ENCODE peak calls at places on chromosomes 11 and 22, in seven cellular contexts. One of them, this sample, is unnamed.

GRCh38 chr11:7899418-7899817 is 31.6 kb downstream of the OR10A6 start:
- DNase-seq in sigmoid colon: no peak
- DNase-seq in AG04450: no peak
- DNase-seq in colonic mucosa: no peak
- DNase-seq in heart right ventricle: no peak
- DNase-seq in GM06990: no peak
- DNase-seq in brain microvascular endothelial cell: no peak
- DNase-seq in this sample: no peak

GRCh38 chr11:44017443-44018126 is 30.2 kb upstream of the ACCSL start:
- DNase-seq in brain microvascular endothelial cell: no peak
- DNase-seq in heart right ventricle: no peak
- DNase-seq in sigmoid colon: no peak
- DNase-seq in GM06990: no peak
- DNase-seq in AG04450: no peak
- DNase-seq in colonic mucosa: no peak
- DNase-seq in this sample: no peak

GRCh38 chr22:19128946-19129727 is 2.0 kb upstream of the TSSK2 start:
- DNase-seq in AG04450: no peak
- DNase-seq in GM06990: no peak
- DNase-seq in heart right ventricle: no peak
- DNase-seq in sigmoid colon: no peak
- DNase-seq in brain microvascular endothelial cell: no peak
- DNase-seq in colonic mucosa: no peak
- DNase-seq in this sample: no peak

GRCh38 chr22:41983516-41983915 is 14.3 kb downstream of the SEPTIN3 start:
- DNase-seq in AG04450: no peak
- DNase-seq in sigmoid colon: no peak
- DNase-seq in brain microvascular endothelial cell: no peak
- DNase-seq in GM06990: no peak
- DNase-seq in heart right ventricle: no peak
- DNase-seq in colonic mucosa: no peak
- DNase-seq in this sample: no peak

GRCh38 chr11:68505596-68505995 is 45.0 kb downstream of the PPP6R3 start:
- DNase-seq in brain microvascular endothelial cell: peak
- DNase-seq in AG04450: no peak
- DNase-seq in sigmoid colon: no peak
- DNase-seq in colonic mucosa: no peak
- DNase-seq in GM06990: no peak
- DNase-seq in heart right ventricle: no peak
- DNase-seq in this sample: no peak

GRCh38 chr11:2216400-2217064 is 44.9 kb upstream of the TH start:
- DNase-seq in heart right ventricle: no peak
- DNase-seq in brain microvascular endothelial cell: no peak
- DNase-seq in GM06990: no peak
- DNase-seq in sigmoid colon: no peak
- DNase-seq in colonic mucosa: no peak
- DNase-seq in AG04450: no peak
- DNase-seq in this sample: no peak

GRCh38 chr22:39519681-39520053 is 695 bp upstream of the ATF4 start:
- DNase-seq in AG04450: no peak
- DNase-seq in brain microvascular endothelial cell: no peak
- DNase-seq in heart right ventricle: peak
- DNase-seq in colonic mucosa: peak
- DNase-seq in sigmoid colon: peak
- DNase-seq in GM06990: no peak
- DNase-seq in this sample: peak

GRCh38 chr22:40588726-40589125 is 47.8 kb downstream of the MRTFA start:
- DNase-seq in AG04450: no peak
- DNase-seq in sigmoid colon: no peak
- DNase-seq in colonic mucosa: no peak
- DNase-seq in GM06990: no peak
- DNase-seq in heart right ventricle: no peak
- DNase-seq in brain microvascular endothelial cell: peak
- DNase-seq in this sample: no peak

GRCh38 chr11:118338637-118339061 is 3.9 kb downstream of the CD3D start:
- DNase-seq in heart right ventricle: no peak
- DNase-seq in GM06990: no peak
- DNase-seq in brain microvascular endothelial cell: no peak
- DNase-seq in sigmoid colon: no peak
- DNase-seq in AG04450: no peak
- DNase-seq in colonic mucosa: peak
- DNase-seq in this sample: peak

GRCh38 chr22:24059121-24059520 is 48.0 kb downstream of the CABIN1 start:
- DNase-seq in sigmoid colon: no peak
- DNase-seq in brain microvascular endothelial cell: peak
- DNase-seq in heart right ventricle: no peak
- DNase-seq in AG04450: peak
- DNase-seq in GM06990: no peak
- DNase-seq in colonic mucosa: no peak
- DNase-seq in this sample: no peak

GRCh38 chr11:88320149-88320559 is 17.4 kb downstream of the CTSC start:
- DNase-seq in sigmoid colon: no peak
- DNase-seq in brain microvascular endothelial cell: peak
- DNase-seq in heart right ventricle: no peak
- DNase-seq in AG04450: peak
- DNase-seq in colonic mucosa: no peak
- DNase-seq in GM06990: no peak
- DNase-seq in this sample: no peak

GRCh38 chr11:64303109-64304031 is 2.0 kb upstream of the ESRRA start:
- DNase-seq in AG04450: no peak
- DNase-seq in heart right ventricle: no peak
- DNase-seq in sigmoid colon: no peak
- DNase-seq in colonic mucosa: no peak
- DNase-seq in GM06990: no peak
- DNase-seq in brain microvascular endothelial cell: no peak
- DNase-seq in this sample: no peak
- H3K4me3 ChIP-seq in AG04450: no peak
- H3K4me3 ChIP-seq in heart right ventricle: no peak
- H3K4me3 ChIP-seq in sigmoid colon: no peak
- H3K4me3 ChIP-seq in colonic mucosa: no peak
- H3K4me3 ChIP-seq in GM06990: peak
- H3K4me3 ChIP-seq in brain microvascular endothelial cell: no peak
- H3K4me3 ChIP-seq in this sample: peak

GRCh38 chr11:126636911-126637799 is 281.7 kb downstream of the ST3GAL4 start:
- DNase-seq in colonic mucosa: no peak
- DNase-seq in heart right ventricle: no peak
- DNase-seq in GM06990: no peak
- DNase-seq in AG04450: no peak
- DNase-seq in brain microvascular endothelial cell: peak
- DNase-seq in sigmoid colon: no peak
- DNase-seq in this sample: no peak

GRCh38 chr11:126637800-126638175 is 282.3 kb downstream of the ST3GAL4 start:
- DNase-seq in colonic mucosa: no peak
- DNase-seq in sigmoid colon: no peak
- DNase-seq in brain microvascular endothelial cell: peak
- DNase-seq in GM06990: no peak
- DNase-seq in heart right ventricle: no peak
- DNase-seq in AG04450: peak
- DNase-seq in this sample: no peak

GRCh38 chr11:126635511-126635910 is 280.0 kb downstream of the ST3GAL4 start:
- DNase-seq in sigmoid colon: no peak
- DNase-seq in heart right ventricle: no peak
- DNase-seq in GM06990: no peak
- DNase-seq in AG04450: no peak
- DNase-seq in colonic mucosa: no peak
- DNase-seq in brain microvascular endothelial cell: no peak
- DNase-seq in this sample: no peak

GRCh38 chr11:126631399-126631798 is 275.9 kb downstream of the ST3GAL4 start:
- DNase-seq in brain microvascular endothelial cell: no peak
- DNase-seq in GM06990: no peak
- DNase-seq in sigmoid colon: no peak
- DNase-seq in colonic mucosa: no peak
- DNase-seq in AG04450: no peak
- DNase-seq in heart right ventricle: no peak
- DNase-seq in this sample: no peak

DNA sequence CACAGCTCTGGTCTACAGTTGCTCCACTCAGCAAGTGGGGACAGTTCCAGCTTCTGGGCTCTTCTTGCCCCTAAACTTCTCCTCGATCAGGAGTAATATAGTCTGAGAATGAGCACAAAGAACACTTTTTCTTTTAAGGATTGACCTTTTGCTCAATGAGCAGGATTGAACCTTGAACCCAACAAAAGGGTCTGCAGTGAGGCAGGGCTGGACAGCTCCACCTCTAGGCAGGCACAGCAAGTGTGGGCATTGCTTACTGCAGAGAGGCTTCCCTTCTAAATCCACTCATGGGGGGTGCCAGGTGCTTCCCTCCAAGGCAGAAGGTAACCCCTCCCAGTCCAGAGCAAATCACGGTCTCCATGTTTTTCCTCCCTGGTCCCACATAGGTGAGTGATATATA is 279.5 kb downstream of the ST3GAL4 start:
- DNase-seq in sigmoid colon: no peak
- DNase-seq in heart right ventricle: no peak
- DNase-seq in brain microvascular endothelial cell: no peak
- DNase-seq in AG04450: no peak
- DNase-seq in GM06990: no peak
- DNase-seq in colonic mucosa: no peak
- DNase-seq in this sample: no peak
- TF ChIP-seq CTCF in sigmoid colon: no peak
- TF ChIP-seq CTCF in heart right ventricle: no peak
- TF ChIP-seq CTCF in brain microvascular endothelial cell: no peak
- TF ChIP-seq CTCF in AG04450: no peak
- TF ChIP-seq CTCF in GM06990: no peak
- TF ChIP-seq CTCF in colonic mucosa: no peak
- TF ChIP-seq CTCF in this sample: no peak

GRCh38 chr11:47249378-47249715 is 733 bp upstream of the ACP2 start:
- DNase-seq in brain microvascular endothelial cell: no peak
- DNase-seq in heart right ventricle: no peak
- DNase-seq in sigmoid colon: no peak
- DNase-seq in colonic mucosa: no peak
- DNase-seq in GM06990: no peak
- DNase-seq in AG04450: no peak
- DNase-seq in this sample: no peak

GRCh38 chr11:47245586-47246357 is 2.8 kb downstream of the ACP2 start:
- DNase-seq in heart right ventricle: no peak
- DNase-seq in GM06990: no peak
- DNase-seq in brain microvascular endothelial cell: no peak
- DNase-seq in colonic mucosa: no peak
- DNase-seq in sigmoid colon: no peak
- DNase-seq in AG04450: no peak
- DNase-seq in this sample: no peak

GRCh38 chr11:47248664-47249377 is at the start of gene ACP2:
- DNase-seq in GM06990: peak
- DNase-seq in heart right ventricle: peak
- DNase-seq in sigmoid colon: peak
- DNase-seq in AG04450: peak
- DNase-seq in brain microvascular endothelial cell: peak
- DNase-seq in colonic mucosa: peak
- DNase-seq in this sample: peak

GRCh38 chr11:47248304-47248663 is 330 bp downstream of the ACP2 start:
- DNase-seq in sigmoid colon: no peak
- DNase-seq in colonic mucosa: no peak
- DNase-seq in heart right ventricle: peak
- DNase-seq in brain microvascular endothelial cell: no peak
- DNase-seq in AG04450: no peak
- DNase-seq in GM06990: no peak
- DNase-seq in this sample: peak

GRCh38 chr11:47247502-47247901 is 1.1 kb downstream of the ACP2 start:
- DNase-seq in AG04450: no peak
- DNase-seq in colonic mucosa: no peak
- DNase-seq in heart right ventricle: no peak
- DNase-seq in brain microvascular endothelial cell: no peak
- DNase-seq in sigmoid colon: no peak
- DNase-seq in GM06990: no peak
- DNase-seq in this sample: no peak
- H3K4me3 ChIP-seq in AG04450: peak
- H3K4me3 ChIP-seq in colonic mucosa: no peak
- H3K4me3 ChIP-seq in heart right ventricle: peak
- H3K4me3 ChIP-seq in brain microvascular endothelial cell: no peak
- H3K4me3 ChIP-seq in sigmoid colon: no peak
- H3K4me3 ChIP-seq in GM06990: peak
- H3K4me3 ChIP-seq in this sample: peak

DNA sequence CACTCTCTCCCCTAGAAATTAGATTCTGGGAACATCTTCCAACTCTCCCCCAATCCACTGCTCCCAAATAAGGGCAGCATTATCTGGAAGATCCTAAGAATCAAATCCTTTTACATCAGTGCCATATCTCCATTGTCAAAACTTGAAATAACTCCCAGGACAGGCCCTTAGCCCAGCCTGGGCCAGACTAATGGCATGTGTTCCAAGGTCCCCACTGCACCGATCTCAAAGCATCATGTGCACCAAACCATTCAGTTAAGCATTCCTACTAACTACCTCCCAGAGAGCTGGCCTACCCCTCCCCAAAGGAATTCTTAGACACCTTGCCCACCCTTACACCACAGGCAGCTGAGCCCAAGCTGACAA is 44.2 kb upstream of the POU2AF1 start:
- DNase-seq in heart right ventricle: no peak
- DNase-seq in AG04450: no peak
- DNase-seq in GM06990: no peak
- DNase-seq in brain microvascular endothelial cell: no peak
- DNase-seq in sigmoid colon: no peak
- DNase-seq in colonic mucosa: no peak
- DNase-seq in this sample: no peak
- TF ChIP-seq CTCF in heart right ventricle: no peak
- TF ChIP-seq CTCF in AG04450: no peak
- TF ChIP-seq CTCF in GM06990: no peak
- TF ChIP-seq CTCF in brain microvascular endothelial cell: no peak
- TF ChIP-seq CTCF in sigmoid colon: no peak
- TF ChIP-seq CTCF in colonic mucosa: peak
- TF ChIP-seq CTCF in this sample: no peak

DNA sequence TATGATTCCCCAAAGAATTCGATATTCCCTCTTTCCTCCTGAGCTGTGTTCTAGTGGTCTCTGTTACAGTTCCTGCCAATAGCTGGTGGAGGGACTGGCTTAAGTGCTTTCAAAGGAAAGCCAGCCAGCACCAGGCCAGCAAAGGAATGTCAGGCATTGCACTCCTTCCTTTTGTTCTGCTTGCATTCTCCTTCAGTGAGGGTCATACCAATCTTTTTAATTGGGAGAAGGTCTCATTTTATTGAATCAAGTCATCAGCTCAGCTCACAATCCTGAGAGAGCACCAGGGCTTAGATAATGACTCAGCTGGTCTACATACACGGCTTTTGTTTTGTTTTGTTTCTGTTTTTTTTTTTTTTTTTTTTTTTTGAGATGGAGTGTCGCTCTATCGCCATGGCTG is 222.9 kb downstream of the NAV2 start:
- DNase-seq in GM06990: no peak
- DNase-seq in heart right ventricle: no peak
- DNase-seq in AG04450: no peak
- DNase-seq in colonic mucosa: no peak
- DNase-seq in sigmoid colon: no peak
- DNase-seq in brain microvascular endothelial cell: peak
- DNase-seq in this sample: no peak
- H3K4me3 ChIP-seq in GM06990: no peak
- H3K4me3 ChIP-seq in heart right ventricle: no peak
- H3K4me3 ChIP-seq in AG04450: no peak
- H3K4me3 ChIP-seq in colonic mucosa: no peak
- H3K4me3 ChIP-seq in sigmoid colon: no peak
- H3K4me3 ChIP-seq in brain microvascular endothelial cell: no peak
- H3K4me3 ChIP-seq in this sample: no peak

This sample was measured in GM12865.